ENCODE peak calls at places on chromosome 17, in seven cellular contexts. F is upper lobe of right lung; M is CD4-positive, alpha-beta T cell; C is colonic mucosa; Z is HFFc6; I is neural progenitor cell; S is GM12865. Q is an unnamed sample.

GRCh38 chr17:76549215-76549518 is 9.3 kb downstream of the PRCD start:
- DNase-seq in F (no peak), M (no peak), C (no peak), Z (no peak), I (no peak), S (no peak), Q (no peak)

GRCh38 chr17:66431910-66432309 is 129.5 kb downstream of the PRKCA start:
- DNase-seq in F (no peak), M (no peak), C (no peak), Z (peak), I (no peak), S (no peak), Q (no peak)

GRCh38 chr17:13931111-13931526 is 138.2 kb upstream of the COX10 start:
- DNase-seq in F (no peak), M (no peak), C (peak), Z (no peak), I (no peak), S (no peak), Q (no peak)

GRCh38 chr17:40558651-40559015 is 6.6 kb downstream of the CCR7 start:
- DNase-seq in F (no peak), M (no peak), C (no peak), Z (no peak), I (no peak), S (peak), Q (no peak)

GRCh38 chr17:3773511-3773910 is 27.5 kb downstream of the ITGAE start:
- DNase-seq in F (no peak), M (no peak), C (no peak), Z (peak), I (no peak), S (no peak), Q (no peak)

GRCh38 chr17:40457369-40457768 is 14.1 kb downstream of the IGFBP4 start:
- DNase-seq in F (no peak), M (no peak), C (no peak), Z (no peak), I (no peak), S (no peak), Q (no peak)

GRCh38 chr17:9200197-9200662 is 178.9 kb downstream of the NTN1 start:
- DNase-seq in F (no peak), M (no peak), C (no peak), Z (no peak), I (peak), S (no peak), Q (no peak)

GRCh38 chr17:36188891-36189306 is 7.7 kb downstream of the CCL3L1 start:
- DNase-seq in F (no peak), M (no peak), C (no peak), Z (no peak), I (no peak), S (peak), Q (peak)

GRCh38 chr17:29149431-29150064 is 30.6 kb downstream of the MYO18A start:
- DNase-seq in F (no peak), M (no peak), C (peak), Z (no peak), I (no peak), S (peak), Q (peak)

GRCh38 chr17:76384987-76385891 is 830 bp downstream of the SPHK1 start:
- DNase-seq in F (peak), M (no peak), C (peak), Z (peak), I (peak), S (no peak), Q (peak)

GRCh38 chr17:52157161-52157560 is 1.4 kb downstream of the CA10 start:
- DNase-seq in F (no peak), M (no peak), C (no peak), Z (no peak), I (no peak), S (no peak), Q (no peak)

GRCh38 chr17:47802341-47803022 is 19.1 kb downstream of the OSBPL7 start:
- DNase-seq in F (no peak), M (peak), C (peak), Z (peak), I (peak), S (peak), Q (peak)

GRCh38 chr17:41523787-41524186 is 4.3 kb downstream of the KRT19 start:
- DNase-seq in F (no peak), M (no peak), C (no peak), Z (no peak), I (no peak), S (no peak), Q (no peak)

GRCh38 chr17:82917656-82918345 is 78.0 kb upstream of the ZNF750 start:
- DNase-seq in F (no peak), M (peak), C (peak), Z (no peak), I (peak), S (no peak), Q (peak)

GRCh38 chr17:11304568-11304967 is 63.6 kb downstream of the SHISA6 start:
- DNase-seq in F (no peak), M (no peak), C (no peak), Z (no peak), I (no peak), S (no peak), Q (no peak)

GRCh38 chr17:40016692-40017000 is 1.4 kb downstream of the CSF3 start:
- DNase-seq in F (no peak), M (no peak), C (no peak), Z (no peak), I (no peak), S (no peak), Q (no peak)

GRCh38 chr17:6427284-6427781 is 7.6 kb downstream of the AIPL1 start:
- DNase-seq in F (no peak), M (no peak), C (no peak), Z (peak), I (no peak), S (peak), Q (peak)
- TF ChIP-seq CTCF in F (no peak), M (no peak), C (no peak), Z (peak), I (no peak), S (no peak), Q (no peak)

DNA sequence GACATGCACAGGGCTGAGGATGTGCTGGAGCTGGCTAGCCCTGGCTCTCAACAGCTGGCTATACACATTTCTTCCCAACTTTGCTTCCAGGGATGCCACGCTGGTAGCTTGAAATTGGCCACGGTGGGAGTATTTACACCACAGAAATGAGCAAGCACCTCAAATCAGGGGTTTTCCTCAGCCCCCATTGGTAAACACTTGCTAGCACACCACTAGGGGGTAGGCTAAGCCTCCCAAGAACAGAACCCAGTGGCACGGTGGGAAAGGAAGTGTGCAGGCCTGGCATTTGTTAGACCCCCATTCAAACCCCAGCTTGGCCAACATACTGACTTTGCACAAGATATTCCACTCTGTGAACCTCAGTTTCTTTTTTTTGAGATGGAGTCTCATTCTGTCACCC is 12.9 kb downstream of the DRC3 start:
- DNase-seq in F (no peak), M (no peak), C (no peak), Z (no peak), I (no peak), S (peak), Q (peak)
- TF ChIP-seq CTCF in F (no peak), M (no peak), C (no peak), Z (peak), I (peak), S (peak), Q (peak)

GRCh38 chr17:63847525-63848249 is 5.2 kb upstream of the SMARCD2 start:
- DNase-seq in F (no peak), M (no peak), C (no peak), Z (no peak), I (no peak), S (no peak), Q (no peak)
- TF ChIP-seq CTCF in F (no peak), M (no peak), C (no peak), Z (no peak), I (no peak), S (no peak), Q (no peak)

GRCh38 chr17:57993471-57994365 is 5.7 kb upstream of the VEZF1 start:
- DNase-seq in F (no peak), M (no peak), C (no peak), Z (no peak), I (peak), S (peak), Q (no peak)

GRCh38 chr17:57994436-57994835 is 6.4 kb upstream of the VEZF1 start:
- DNase-seq in F (no peak), M (no peak), C (no peak), Z (no peak), I (no peak), S (no peak), Q (no peak)

GRCh38 chr17:57997085-57997809 is 9.2 kb upstream of the VEZF1 start:
- DNase-seq in F (no peak), M (no peak), C (no peak), Z (no peak), I (no peak), S (no peak), Q (no peak)

GRCh38 chr17:57998234-57998746 is 8.8 kb downstream of the SRSF1 start:
- DNase-seq in F (no peak), M (no peak), C (no peak), Z (no peak), I (no peak), S (no peak), Q (no peak)

GRCh38 chr17:57995076-57995956 is 7.3 kb upstream of the VEZF1 start:
- DNase-seq in F (no peak), M (peak), C (peak), Z (peak), I (peak), S (peak), Q (peak)
- TF ChIP-seq CTCF in F (peak), M (peak), C (peak), Z (peak), I (peak), S (peak), Q (peak)

GRCh38 chr17:75077490-75078096 is 10.2 kb upstream of the SLC16A5 start:
- DNase-seq in F (peak), M (peak), C (peak), Z (no peak), I (no peak), S (peak), Q (peak)
- TF ChIP-seq CTCF in F (peak), M (no peak), C (no peak), Z (peak), I (no peak), S (peak), Q (peak)

DNA sequence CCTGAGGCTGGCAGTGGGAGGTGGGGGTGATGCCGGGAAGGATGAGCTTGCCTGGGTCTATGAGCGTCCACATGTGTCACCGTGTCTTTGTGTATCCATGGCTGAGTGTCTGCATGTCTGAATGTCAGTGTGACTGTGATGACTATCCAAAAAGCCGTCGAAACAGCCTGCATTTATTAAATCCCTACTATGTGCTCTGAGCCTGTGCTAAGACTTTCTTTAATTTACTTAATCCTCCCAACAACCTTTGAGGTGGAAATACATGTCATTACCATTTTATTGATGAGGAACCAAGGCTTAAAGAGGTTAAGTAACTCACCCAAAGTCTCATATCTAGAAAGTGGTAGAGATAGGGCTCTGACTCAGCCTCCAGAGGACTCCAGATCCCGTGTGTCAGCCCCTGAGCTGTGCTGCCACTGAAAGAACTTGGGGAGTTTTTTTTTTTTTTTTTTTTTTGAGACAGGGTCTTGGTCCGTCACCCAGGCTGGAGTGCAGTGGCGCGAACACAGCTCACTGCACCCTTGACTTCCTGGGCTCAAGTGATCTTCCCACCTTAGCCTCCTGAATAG is 20.0 kb downstream of the ARHGAP23 start:
- DNase-seq in F (no peak), M (no peak), C (no peak), Z (peak), I (no peak), S (no peak), Q (no peak)
- TF ChIP-seq CTCF in F (no peak), M (no peak), C (no peak), Z (no peak), I (no peak), S (no peak), Q (no peak)

DNA sequence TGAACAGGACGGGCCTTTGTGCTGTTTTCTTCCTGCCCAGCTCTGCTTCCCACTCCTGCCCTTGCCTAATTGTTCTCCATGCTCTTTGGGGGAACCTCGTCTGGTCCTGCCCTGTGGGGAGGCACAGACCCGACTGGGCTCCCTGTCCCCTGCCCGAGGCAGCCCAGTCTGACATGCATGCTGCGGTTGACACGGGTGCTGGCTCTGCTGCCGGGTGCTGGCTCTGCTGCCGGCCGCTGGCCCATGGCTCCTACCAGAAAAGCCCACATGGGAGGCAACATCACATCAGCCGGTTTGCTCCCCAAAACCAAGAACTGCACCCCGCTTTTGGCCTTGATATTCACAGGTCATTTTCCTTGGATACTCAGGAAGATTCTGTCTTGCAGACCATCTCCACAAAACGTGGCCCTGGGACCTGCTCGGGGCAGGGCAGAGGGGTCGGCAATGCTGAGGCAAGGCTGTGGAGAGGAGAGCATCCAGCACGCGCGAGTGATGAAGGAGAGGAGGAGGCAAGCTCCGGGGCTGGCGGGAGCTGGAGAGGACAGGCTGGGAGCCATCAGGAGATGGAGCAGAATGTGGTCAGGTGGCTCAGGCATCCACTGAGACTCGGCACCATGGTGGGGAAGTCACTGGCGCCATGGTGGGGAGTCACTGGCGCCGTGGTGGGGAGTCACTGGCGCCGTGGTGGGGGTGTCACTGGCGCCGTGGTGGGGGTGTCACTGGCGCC is 31.6 kb downstream of the RBFOX3 start:
- DNase-seq in F (no peak), M (no peak), C (no peak), Z (no peak), I (no peak), S (no peak), Q (no peak)
- TF ChIP-seq CTCF in F (no peak), M (no peak), C (no peak), Z (no peak), I (no peak), S (no peak), Q (no peak)

GRCh38 chr17:69302682-69303081 is 24.3 kb downstream of the ABCA5 start:
- DNase-seq in F (no peak), M (no peak), C (no peak), Z (no peak), I (no peak), S (no peak), Q (no peak)

GRCh38 chr17:69300222-69300621 is 26.7 kb downstream of the ABCA5 start:
- DNase-seq in F (no peak), M (no peak), C (no peak), Z (no peak), I (no peak), S (no peak), Q (no peak)

DNA sequence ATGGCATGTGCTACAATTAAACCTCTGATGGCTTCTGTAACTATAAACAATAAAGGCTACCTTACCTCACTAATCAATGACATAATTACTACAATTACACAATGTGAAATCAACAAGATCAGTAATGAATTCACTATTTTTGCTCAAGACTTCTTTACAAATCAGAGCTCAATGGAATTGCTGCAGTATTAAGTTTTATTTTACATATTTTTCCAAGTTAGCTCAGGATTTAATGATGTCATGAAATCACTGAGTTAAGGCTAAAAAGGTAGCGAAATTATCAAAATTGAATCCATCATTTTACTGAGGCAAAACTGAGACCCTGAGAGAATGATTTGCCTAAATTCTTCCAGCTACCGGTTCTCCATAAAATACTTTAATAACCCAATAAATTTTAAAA is 21.8 kb downstream of the ABCA5 start:
- DNase-seq in F (no peak), M (no peak), C (no peak), Z (no peak), I (no peak), S (no peak), Q (no peak)
- TF ChIP-seq CTCF in F (no peak), M (no peak), C (no peak), Z (no peak), I (no peak), S (no peak), Q (no peak)